ENCODE peak calls at places on chromosomes 13 and 19, in eight cellular contexts. J is substantia nigra; Z is activated CD8-positive, alpha-beta memory T cell treated with anti-CD3 and anti-CD28 coated beads for 1 hour; M is T-helper 17 cell; T is 8988T; E is Peyer's patch; A is CD8-positive, alpha-beta memory T cell; D is stimulated activated CD8-positive, alpha-beta memory T cell treated with anti-CD3 and anti-CD28 coated beads, Interleukin-7, amount 100 ng/mL, for 1 hour. Y is an unnamed sample.

GRCh38 chr19:39727070-39727800 is 10.6 kb downstream of the CLC start:
- DNase-seq in J (no peak), Z (no peak), M (no peak), T (no peak), E (no peak), A (no peak), D (no peak), Y (no peak)

GRCh38 chr13:101325423-101325822 is 90.9 kb downstream of the NALCN start:
- DNase-seq in J (no peak), Z (no peak), M (no peak), T (no peak), E (no peak), A (no peak), D (no peak), Y (no peak)

GRCh38 chr19:29371766-29372415 is 153.9 kb upstream of the VSTM2B start:
- DNase-seq in J (no peak), Z (no peak), M (no peak), T (no peak), E (no peak), A (no peak), D (no peak), Y (no peak)

GRCh38 chr13:109730832-109731335 is 55.5 kb downstream of the IRS2 start:
- DNase-seq in J (no peak), Z (no peak), M (no peak), T (no peak), E (no peak), A (no peak), D (no peak), Y (no peak)

GRCh38 chr13:49457221-49457620 is 13.1 kb downstream of the SETDB2 start:
- DNase-seq in J (no peak), Z (no peak), M (no peak), T (no peak), E (no peak), A (no peak), D (no peak), Y (no peak)

GRCh38 chr19:17338440-17339078 is 1.2 kb downstream of the GTPBP3 start:
- DNase-seq in J (no peak), Z (no peak), M (no peak), T (no peak), E (no peak), A (no peak), D (no peak), Y (no peak)

GRCh38 chr13:52085416-52085815 is 43.5 kb downstream of the NEK5 start:
- DNase-seq in J (no peak), Z (no peak), M (no peak), T (no peak), E (no peak), A (no peak), D (no peak), Y (no peak)

GRCh38 chr13:31441804-31442487 is 242.2 kb downstream of the B3GLCT start:
- DNase-seq in J (no peak), Z (no peak), M (no peak), T (no peak), E (no peak), A (no peak), D (no peak), Y (no peak)

GRCh38 chr13:52600666-52601065 is 41.6 kb upstream of the HNRNPA1L2 start:
- DNase-seq in J (no peak), Z (no peak), M (no peak), T (no peak), E (no peak), A (no peak), D (no peak), Y (no peak)

GRCh38 chr13:46401432-46401831 is 14.4 kb upstream of the RUBCNL start:
- DNase-seq in J (no peak), Z (no peak), M (no peak), T (no peak), E (no peak), A (no peak), D (no peak), Y (no peak)

GRCh38 chr19:12939292-12939606 is 840 bp downstream of the CALR start:
- DNase-seq in J (no peak), Z (no peak), M (no peak), T (no peak), E (no peak), A (peak; percentile 19), D (no peak), Y (no peak)

GRCh38 chr19:18942692-18943091 is 1.7 kb upstream of the HOMER3 start:
- DNase-seq in J (no peak), Z (no peak), M (no peak), T (no peak), E (no peak), A (no peak), D (no peak), Y (no peak)

GRCh38 chr13:97125051-97125809 is 96.9 kb upstream of the MBNL2 start:
- DNase-seq in J (no peak), Z (no peak), M (no peak), T (no peak), E (no peak), A (no peak), D (no peak), Y (no peak)

GRCh38 chr13:22837980-22838615 is 342.7 kb upstream of the SGCG start:
- DNase-seq in J (peak; percentile 11), Z (no peak), M (no peak), T (no peak), E (no peak), A (no peak), D (no peak), Y (no peak)

GRCh38 chr19:40279761-40280607 is 5.2 kb downstream of the AKT2 start:
- DNase-seq in J (no peak), Z (no peak), M (no peak), T (no peak), E (no peak), A (no peak), D (no peak), Y (no peak)

GRCh38 chr13:100112186-100112838 is 23.4 kb downstream of the PCCA start:
- DNase-seq in J (no peak), Z (no peak), M (no peak), T (no peak), E (no peak), A (no peak), D (no peak), Y (no peak)

GRCh38 chr13:52779028-52779612 is 39.5 kb upstream of the CNMD start:
- DNase-seq in J (no peak), Z (no peak), M (no peak), T (no peak), E (no peak), A (no peak), D (no peak), Y (no peak)

GRCh38 chr13:35621989-35622388 is 145.5 kb upstream of the MAB21L1 start:
- DNase-seq in J (no peak), Z (no peak), M (no peak), T (no peak), E (no peak), A (no peak), D (no peak), Y (no peak)

GRCh38 chr13:91313103-91313502 is 34.4 kb upstream of the MIR17HG start:
- DNase-seq in J (no peak), Z (no peak), M (no peak), T (no peak), E (no peak), A (no peak), D (no peak), Y (no peak)

GRCh38 chr19:18788782-18789421 is 2.2 kb downstream of the COMP start:
- DNase-seq in J (no peak), Z (no peak), M (no peak), T (no peak), E (no peak), A (no peak), D (no peak), Y (no peak)

GRCh38 chr13:51953347-51953746 is 57.9 kb downstream of the ATP7B start:
- DNase-seq in J (no peak), Z (no peak), M (no peak), T (no peak), E (no peak), A (no peak), D (no peak), Y (no peak)